ENCODE peak calls at places on chromosomes 5 and 9, in eight cellular contexts. M is EL; W is stimulated activated CD8-positive, alpha-beta memory T cell treated with anti-CD3 and anti-CD28 coated beads, Interleukin-7, amount 100 ng/mL, for 1 hour; S is NCI-H460; N is C1 segment of cervical spinal cord; Y is astrocyte of the spinal cord; K is effector CD4-positive, alpha-beta T cell; J is H1. T is an unnamed sample.
A peak's percentile ranks its signal among the peaks of the same experiment; 100 is the strongest.

GRCh38 chr5:493251-493701 is 31.0 kb downstream of the SLC9A3 start:
- DNase-seq in N (no peak), W (no peak), K (no peak), J (no peak), Y (no peak), M (no peak), S (no peak), T (no peak)

GRCh38 chr9:107486674-107487520 is 2.7 kb downstream of the KLF4 start:
- DNase-seq in S (no peak), N (no peak), M (no peak), Y (no peak), W (no peak), J (no peak), K (no peak), T (no peak)

GRCh38 chr9:137311971-137312851 is 10.1 kb upstream of the NRARP start:
- DNase-seq in K (no peak), M (no peak), N (no peak), S (no peak), W (no peak), J (no peak), Y (no peak), T (no peak)

GRCh38 chr5:68834486-68834885 is 259.3 kb upstream of the SLC30A5 start:
- DNase-seq in Y (no peak), M (no peak), K (no peak), W (no peak), S (no peak), N (no peak), J (no peak), T (no peak)

GRCh38 chr5:146334074-146334533 is 4.5 kb upstream of the POU4F3 start:
- DNase-seq in Y (no peak), N (no peak), M (no peak), S (no peak), J (peak; percentile 65), K (no peak), W (no peak), T (no peak)

GRCh38 chr5:67648201-67648671 is 451.6 kb upstream of the CD180 start:
- DNase-seq in M (peak; percentile 64), W (no peak), J (no peak), S (no peak), K (no peak), Y (peak; percentile 97), N (no peak), T (no peak)

GRCh38 chr5:160310140-160310909 is 2.0 kb downstream of the CCNJL start:
- DNase-seq in J (no peak), N (no peak), K (no peak), W (no peak), Y (no peak), S (no peak), M (no peak), T (no peak)

GRCh38 chr9:93900971-93901861 is 53.9 kb downstream of the BARX1 start:
- DNase-seq in S (no peak), Y (no peak), N (no peak), K (no peak), W (no peak), M (no peak), J (peak; percentile 36), T (no peak)

GRCh38 chr9:130078547-130078946 is 24.8 kb downstream of the GPR107 start:
- DNase-seq in S (no peak), K (no peak), J (no peak), N (peak; percentile 11), W (no peak), Y (no peak), M (no peak), T (no peak)

GRCh38 chr9:96302021-96302420 is at the start of gene HSD17B3:
- DNase-seq in N (no peak), W (no peak), K (no peak), M (no peak), Y (no peak), S (no peak), J (no peak), T (peak; percentile 19)

GRCh38 chr5:28473531-28474107 is 1435.2 kb upstream of the CDH9 start:
- DNase-seq in W (no peak), Y (peak; percentile 35), N (no peak), K (no peak), S (peak; percentile 25), J (no peak), M (no peak), T (peak; percentile 38)

GRCh38 chr9:75117572-75117971 is 29.3 kb downstream of the OSTF1 start:
- DNase-seq in Y (no peak), N (no peak), W (no peak), J (no peak), S (no peak), K (no peak), M (no peak), T (no peak)

GRCh38 chr9:113513111-113513510 is 49.6 kb downstream of the RGS3 start:
- DNase-seq in W (no peak), Y (no peak), S (no peak), M (no peak), N (no peak), J (no peak), K (no peak), T (no peak)

GRCh38 chr9:133129001-133129799 is 8.2 kb upstream of the RALGDS start:
- DNase-seq in K (no peak), N (peak; percentile 22), Y (no peak), S (no peak), J (no peak), M (no peak), W (no peak), T (no peak)

GRCh38 chr5:1516615-1517601 is 6.9 kb downstream of the LPCAT1 start:
- DNase-seq in K (no peak), S (no peak), N (no peak), W (no peak), M (peak; percentile 48), J (peak; percentile 45), Y (peak; percentile 66), T (peak; percentile 16)

GRCh38 chr5:16492398-16493175 is 27.0 kb upstream of the ZNF622 start:
- DNase-seq in M (peak; percentile 39), W (no peak), Y (peak; percentile 35), S (no peak), K (no peak), N (no peak), J (no peak), T (peak; percentile 29)

GRCh38 chr5:113042491-113043243 is 66.1 kb downstream of the DCP2 start:
- DNase-seq in N (no peak), Y (no peak), K (no peak), J (no peak), M (no peak), W (no peak), S (no peak), T (no peak)

GRCh38 chr5:80925940-80926339 is 34.2 kb upstream of the RASGRF2 start:
- DNase-seq in K (no peak), S (no peak), J (no peak), M (no peak), N (no peak), Y (no peak), W (no peak), T (no peak)

GRCh38 chr5:95799181-95799835 is 23.2 kb downstream of the GLRX start:
- DNase-seq in Y (no peak), S (no peak), K (no peak), M (no peak), N (no peak), W (no peak), J (no peak), T (no peak)

GRCh38 chr9:86098793-86099694 is at the start of gene GOLM1:
- DNase-seq in S (peak; percentile 61), W (no peak), J (peak; percentile 74), N (no peak), M (peak; percentile 73), Y (peak; percentile 49), K (no peak), T (no peak)

T was measured in A172.